ENCODE peak calls at places on chromosomes 5 and 9, in six cellular contexts. One of them, this sample, is unnamed.

GRCh38 chr9:23088932-23089364 is 642.3 kb downstream of the DMRTA1 start:
- DNase-seq in IMR-90: no peak
- DNase-seq in trophoblast cell: no peak
- DNase-seq in neuronal stem cell: peak; percentile 33
- DNase-seq in H1: peak; percentile 71
- DNase-seq in H9: peak; percentile 88
- DNase-seq in this sample: no peak

GRCh38 chr5:68953885-68954617 is 139.8 kb upstream of the SLC30A5 start:
- DNase-seq in IMR-90: no peak
- DNase-seq in H1: no peak
- DNase-seq in trophoblast cell: no peak
- DNase-seq in H9: no peak
- DNase-seq in neuronal stem cell: no peak
- DNase-seq in this sample: no peak

GRCh38 chr5:56382896-56383295 is 149.8 kb upstream of the ANKRD55 start:
- DNase-seq in H9: no peak
- DNase-seq in IMR-90: no peak
- DNase-seq in H1: no peak
- DNase-seq in trophoblast cell: no peak
- DNase-seq in neuronal stem cell: no peak
- DNase-seq in this sample: no peak

GRCh38 chr5:113514263-113514590 is 733 bp downstream of the YTHDC2 start:
- DNase-seq in H9: no peak
- DNase-seq in trophoblast cell: no peak
- DNase-seq in H1: no peak
- DNase-seq in neuronal stem cell: peak; percentile 24
- DNase-seq in IMR-90: no peak
- DNase-seq in this sample: peak; percentile 32

GRCh38 chr9:98921740-98922139 is 22.0 kb upstream of the COL15A1 start:
- DNase-seq in trophoblast cell: no peak
- DNase-seq in H9: no peak
- DNase-seq in IMR-90: no peak
- DNase-seq in neuronal stem cell: no peak
- DNase-seq in H1: no peak
- DNase-seq in this sample: no peak

GRCh38 chr5:180541710-180542109 is 47.5 kb downstream of the CNOT6 start:
- DNase-seq in H9: peak; percentile 38
- DNase-seq in trophoblast cell: no peak
- DNase-seq in IMR-90: no peak
- DNase-seq in neuronal stem cell: no peak
- DNase-seq in H1: no peak
- DNase-seq in this sample: no peak

GRCh38 chr9:127878001-127878651 is 651 bp upstream of the AK1 start:
- DNase-seq in H9: no peak
- DNase-seq in IMR-90: no peak
- DNase-seq in neuronal stem cell: peak; percentile 46
- DNase-seq in trophoblast cell: no peak
- DNase-seq in H1: peak; percentile 64
- DNase-seq in this sample: no peak

GRCh38 chr5:177432143-177432904 is 5.8 kb downstream of the GRK6 start:
- DNase-seq in H1: no peak
- DNase-seq in trophoblast cell: no peak
- DNase-seq in H9: no peak
- DNase-seq in IMR-90: no peak
- DNase-seq in neuronal stem cell: no peak
- DNase-seq in this sample: no peak

GRCh38 chr9:106023455-106023854 is 329.1 kb downstream of the TMEM38B start:
- DNase-seq in trophoblast cell: no peak
- DNase-seq in H1: no peak
- DNase-seq in neuronal stem cell: no peak
- DNase-seq in H9: no peak
- DNase-seq in IMR-90: no peak
- DNase-seq in this sample: no peak

GRCh38 chr5:50663636-50664035 is 2.8 kb upstream of the PARP8 start:
- DNase-seq in neuronal stem cell: no peak
- DNase-seq in H1: no peak
- DNase-seq in trophoblast cell: no peak
- DNase-seq in H9: no peak
- DNase-seq in IMR-90: no peak
- DNase-seq in this sample: no peak

GRCh38 chr5:160263326-160263850 is 34.1 kb downstream of the FABP6 start:
- DNase-seq in IMR-90: no peak
- DNase-seq in neuronal stem cell: no peak
- DNase-seq in H9: no peak
- DNase-seq in H1: no peak
- DNase-seq in trophoblast cell: no peak
- DNase-seq in this sample: no peak
- H3K14ac ChIP-seq in IMR-90: no peak overlapping the region
- H3K14ac ChIP-seq in neuronal stem cell: no peak overlapping the region
- H3K14ac ChIP-seq in H9: no peak overlapping the region
- H3K14ac ChIP-seq in H1: no peak overlapping the region
- H3K14ac ChIP-seq in trophoblast cell: no peak overlapping the region
- H3K14ac ChIP-seq in this sample: no peak overlapping the region

GRCh38 chr9:94923333-94924089 is 197.0 kb downstream of the AOPEP start:
- DNase-seq in H9: no peak
- DNase-seq in neuronal stem cell: peak; percentile 46
- DNase-seq in H1: no peak
- DNase-seq in IMR-90: no peak
- DNase-seq in trophoblast cell: no peak
- DNase-seq in this sample: no peak

GRCh38 chr9:94922691-94923107 is 196.2 kb downstream of the AOPEP start:
- DNase-seq in trophoblast cell: no peak
- DNase-seq in H1: no peak
- DNase-seq in H9: no peak
- DNase-seq in IMR-90: peak; percentile 64
- DNase-seq in neuronal stem cell: no peak
- DNase-seq in this sample: peak; percentile 77

GRCh38 chr9:94921656-94922055 is 195.2 kb downstream of the AOPEP start:
- DNase-seq in neuronal stem cell: no peak
- DNase-seq in trophoblast cell: no peak
- DNase-seq in H1: no peak
- DNase-seq in H9: no peak
- DNase-seq in IMR-90: no peak
- DNase-seq in this sample: no peak

GRCh38 chr9:94921072-94921471 is 194.6 kb downstream of the AOPEP start:
- DNase-seq in H9: no peak
- DNase-seq in neuronal stem cell: no peak
- DNase-seq in trophoblast cell: peak; percentile 53
- DNase-seq in H1: no peak
- DNase-seq in IMR-90: peak; percentile 73
- DNase-seq in this sample: peak; percentile 83

DNA sequence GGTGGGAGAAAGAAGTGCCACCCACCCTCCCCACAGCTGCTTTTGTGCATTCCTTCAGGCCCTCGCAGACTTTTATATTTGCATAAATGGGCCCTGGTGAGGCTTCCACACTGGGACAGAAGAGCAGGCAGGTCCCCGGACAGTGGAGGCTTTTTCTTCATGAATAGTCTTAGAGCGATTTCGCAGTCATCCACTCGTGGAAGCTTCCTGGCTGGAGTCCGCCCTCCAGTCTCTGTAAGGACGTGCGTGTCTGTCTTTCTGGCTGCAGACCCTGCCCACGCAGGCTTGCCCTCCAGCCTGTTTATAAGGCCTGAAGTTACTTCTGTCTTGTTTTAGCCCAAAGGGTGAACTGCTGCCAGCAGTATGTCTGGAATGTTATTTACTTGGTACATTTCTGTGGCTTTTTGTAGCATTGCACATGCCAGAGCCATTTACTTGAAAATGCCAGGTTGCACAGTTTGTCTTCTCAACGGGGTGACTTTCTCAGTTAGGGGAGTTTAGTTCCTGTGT is 195.7 kb downstream of the AOPEP start:
- DNase-seq in trophoblast cell: no peak
- DNase-seq in H9: no peak
- DNase-seq in H1: no peak
- DNase-seq in IMR-90: peak; percentile 98
- DNase-seq in neuronal stem cell: no peak
- DNase-seq in this sample: peak; percentile 95
- H3K14ac ChIP-seq in trophoblast cell: peak overlapping the region; percentile 83
- H3K14ac ChIP-seq in H9: no peak overlapping the region
- H3K14ac ChIP-seq in H1: no peak overlapping the region
- H3K14ac ChIP-seq in IMR-90: peak overlapping the region; percentile 96
- H3K14ac ChIP-seq in neuronal stem cell: no peak overlapping the region
- H3K14ac ChIP-seq in this sample: peak overlapping the region; percentile 44

GRCh38 chr5:143550985-143551630 is 147.6 kb upstream of the NR3C1 start:
- DNase-seq in H1: no peak
- DNase-seq in neuronal stem cell: no peak
- DNase-seq in IMR-90: peak; percentile 40
- DNase-seq in trophoblast cell: no peak
- DNase-seq in H9: no peak
- DNase-seq in this sample: no peak
- H3K14ac ChIP-seq in H1: no peak overlapping the region
- H3K14ac ChIP-seq in neuronal stem cell: no peak overlapping the region
- H3K14ac ChIP-seq in IMR-90: peak overlapping the region; percentile 39
- H3K14ac ChIP-seq in trophoblast cell: no peak overlapping the region
- H3K14ac ChIP-seq in H9: no peak overlapping the region
- H3K14ac ChIP-seq in this sample: no peak overlapping the region

DNA sequence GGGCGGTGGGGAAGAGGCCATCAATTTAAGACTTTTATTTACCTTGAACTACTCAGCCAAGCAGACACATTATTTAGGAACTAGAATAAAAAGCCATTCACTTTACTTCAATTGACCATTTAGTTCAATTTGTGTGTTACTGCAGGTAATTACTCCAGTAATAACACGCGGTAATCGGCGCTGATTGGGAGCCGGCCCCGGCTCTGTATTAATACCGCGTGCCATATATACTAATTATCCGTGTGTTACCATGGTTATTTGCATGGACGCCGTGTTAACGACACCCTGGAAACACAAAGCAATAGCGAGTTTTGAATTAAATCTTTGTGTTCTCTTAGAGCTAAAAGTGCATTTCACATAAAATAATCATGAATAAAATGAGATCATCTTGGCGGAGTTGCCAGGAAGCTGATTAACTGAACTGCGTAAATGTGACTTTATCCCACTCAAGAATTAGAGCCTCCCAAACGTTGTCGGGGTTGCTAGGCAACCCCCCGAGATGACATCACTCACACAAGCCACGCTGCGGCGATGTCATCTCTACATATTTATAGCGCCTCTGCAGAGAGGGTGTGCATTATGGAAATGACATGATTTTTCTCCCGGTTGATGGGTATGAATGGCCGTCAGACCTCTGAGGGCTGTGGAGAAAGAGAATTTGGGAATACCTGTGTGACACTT is 41.4 kb upstream of the RNU6ATAC start:
- DNase-seq in IMR-90: peak; percentile 28
- DNase-seq in trophoblast cell: no peak
- DNase-seq in neuronal stem cell: no peak
- DNase-seq in H9: no peak
- DNase-seq in H1: no peak
- DNase-seq in this sample: peak; percentile 65
- H3K14ac ChIP-seq in IMR-90: no peak overlapping the region
- H3K14ac ChIP-seq in trophoblast cell: no peak overlapping the region
- H3K14ac ChIP-seq in neuronal stem cell: no peak overlapping the region
- H3K14ac ChIP-seq in H9: no peak overlapping the region
- H3K14ac ChIP-seq in H1: no peak overlapping the region
- H3K14ac ChIP-seq in this sample: no peak overlapping the region

GRCh38 chr5:135206862-135207261 is 172.8 kb upstream of the PITX1 start:
- DNase-seq in H1: peak; percentile 26
- DNase-seq in IMR-90: no peak
- DNase-seq in trophoblast cell: no peak
- DNase-seq in neuronal stem cell: no peak
- DNase-seq in H9: no peak
- DNase-seq in this sample: no peak
- H3K14ac ChIP-seq in H1: no peak overlapping the region
- H3K14ac ChIP-seq in IMR-90: peak overlapping the region; percentile 81
- H3K14ac ChIP-seq in trophoblast cell: no peak overlapping the region
- H3K14ac ChIP-seq in neuronal stem cell: no peak overlapping the region
- H3K14ac ChIP-seq in H9: no peak overlapping the region
- H3K14ac ChIP-seq in this sample: no peak overlapping the region

GRCh38 chr9:94721754-94722153 is 4.7 kb upstream of the AOPEP start:
- DNase-seq in IMR-90: no peak
- DNase-seq in H1: no peak
- DNase-seq in H9: no peak
- DNase-seq in trophoblast cell: no peak
- DNase-seq in neuronal stem cell: no peak
- DNase-seq in this sample: no peak
- H3K14ac ChIP-seq in IMR-90: no peak overlapping the region
- H3K14ac ChIP-seq in H1: no peak overlapping the region
- H3K14ac ChIP-seq in H9: no peak overlapping the region
- H3K14ac ChIP-seq in trophoblast cell: no peak overlapping the region
- H3K14ac ChIP-seq in neuronal stem cell: no peak overlapping the region
- H3K14ac ChIP-seq in this sample: no peak overlapping the region

GRCh38 chr9:108880917-108881316 is 18.9 kb downstream of the ACTL7A start:
- DNase-seq in H1: no peak
- DNase-seq in neuronal stem cell: no peak
- DNase-seq in IMR-90: no peak
- DNase-seq in trophoblast cell: no peak
- DNase-seq in H9: no peak
- DNase-seq in this sample: no peak

GRCh38 chr9:108874058-108874788 is 12.2 kb downstream of the ACTL7A start:
- DNase-seq in IMR-90: no peak
- DNase-seq in trophoblast cell: no peak
- DNase-seq in neuronal stem cell: no peak
- DNase-seq in H9: no peak
- DNase-seq in H1: no peak
- DNase-seq in this sample: no peak

GRCh38 chr9:108877524-108877923 is 15.5 kb downstream of the ACTL7A start:
- DNase-seq in H9: no peak
- DNase-seq in trophoblast cell: no peak
- DNase-seq in H1: no peak
- DNase-seq in IMR-90: no peak
- DNase-seq in neuronal stem cell: no peak
- DNase-seq in this sample: no peak

GRCh38 chr9:108882052-108882888 is 20.2 kb downstream of the ACTL7A start:
- DNase-seq in neuronal stem cell: no peak
- DNase-seq in trophoblast cell: no peak
- DNase-seq in H1: no peak
- DNase-seq in H9: no peak
- DNase-seq in IMR-90: no peak
- DNase-seq in this sample: no peak

GRCh38 chr9:108876425-108876824 is 14.4 kb downstream of the ACTL7A start:
- DNase-seq in H1: no peak
- DNase-seq in H9: no peak
- DNase-seq in IMR-90: no peak
- DNase-seq in neuronal stem cell: no peak
- DNase-seq in trophoblast cell: no peak
- DNase-seq in this sample: no peak
- H3K14ac ChIP-seq in H1: no peak overlapping the region
- H3K14ac ChIP-seq in H9: no peak overlapping the region
- H3K14ac ChIP-seq in IMR-90: no peak overlapping the region
- H3K14ac ChIP-seq in neuronal stem cell: no peak overlapping the region
- H3K14ac ChIP-seq in trophoblast cell: no peak overlapping the region
- H3K14ac ChIP-seq in this sample: no peak overlapping the region